ENCODE peak calls at places on chromosomes 2 and 18, in nine cellular contexts. F is caudate nucleus; A is CD4-positive, alpha-beta T cell; W is CD8-positive, alpha-beta T cell; C is fibroblast of lung; Y is upper lobe of right lung; J is IMR-90; D is right cardiac atrium; K is mesenchymal stem cell. R is an unnamed sample.
A peak's percentile ranks its signal among the peaks of the same experiment; 100 is the strongest.

GRCh38 chr18:56120781-56121180 is 517.6 kb downstream of the TXNL1 start:
- DNase-seq in F (no peak), A (no peak), W (no peak), C (no peak), Y (no peak), J (no peak), D (no peak), K (no peak), R (no peak)

GRCh38 chr2:128563348-128563687 is 244.7 kb upstream of the HS6ST1 start:
- DNase-seq in F (no peak), A (no peak), W (no peak), C (peak; percentile 95), Y (no peak), J (peak; percentile 98), D (peak; percentile 87), K (peak; percentile 67), R (peak; percentile 84)

GRCh38 chr18:65206551-65207260 is 544.1 kb upstream of the CDH7 start:
- DNase-seq in F (no peak), A (no peak), W (no peak), C (no peak), Y (no peak), J (no peak), D (no peak), K (no peak), R (no peak)

GRCh38 chr2:16261791-16262190 is 321.4 kb downstream of the MYCN start:
- DNase-seq in F (no peak), A (no peak), W (no peak), C (no peak), Y (no peak), J (no peak), D (no peak), K (no peak), R (no peak)

GRCh38 chr2:191318729-191319078 is 73.5 kb downstream of the MYO1B start:
- DNase-seq in F (no peak), A (no peak), W (no peak), C (peak; percentile 83), Y (no peak), J (peak; percentile 85), D (no peak), K (peak; percentile 86), R (no peak)

GRCh38 chr2:52821631-52822030 is 946.0 kb upstream of the CHAC2 start:
- DNase-seq in F (no peak), A (no peak), W (no peak), C (no peak), Y (no peak), J (peak; percentile 3), D (no peak), K (peak; percentile 1), R (no peak)

GRCh38 chr2:218992703-218993344 is 398 bp downstream of the CRYBA2 start:
- DNase-seq in F (no peak), A (no peak), W (no peak), C (no peak), Y (peak; percentile 66), J (no peak), D (no peak), K (no peak), R (no peak)

GRCh38 chr2:54438271-54438670 is 17.9 kb upstream of the SPTBN1 start:
- DNase-seq in F (no peak), A (no peak), W (no peak), C (peak; percentile 34), Y (no peak), J (no peak), D (peak; percentile 82), K (no peak), R (no peak)

GRCh38 chr2:46315103-46315890 is 18.1 kb downstream of the EPAS1 start:
- DNase-seq in F (no peak), A (no peak), W (no peak), C (peak; percentile 95), Y (peak; percentile 89), J (peak; percentile 95), D (peak; percentile 95), K (peak; percentile 98), R (peak; percentile 98)

GRCh38 chr18:22348521-22349316 is 69.0 kb downstream of the CTAGE1 start:
- DNase-seq in F (no peak), A (no peak), W (no peak), C (peak; percentile 57), Y (peak; percentile 87), J (peak; percentile 42), D (peak; percentile 92), K (peak; percentile 53), R (peak; percentile 89)

GRCh38 chr2:222646008-222646407 is 9.9 kb downstream of the FARSB start:
- DNase-seq in F (no peak), A (no peak), W (no peak), C (no peak), Y (no peak), J (no peak), D (no peak), K (no peak), R (no peak)
- H3K27ac ChIP-seq in F (no peak overlapping the region), A (no peak overlapping the region), W (no peak overlapping the region), C (no peak overlapping the region), Y (no peak overlapping the region), J (no peak overlapping the region), D (no peak overlapping the region), K (no peak overlapping the region), R (no peak overlapping the region)

DNA sequence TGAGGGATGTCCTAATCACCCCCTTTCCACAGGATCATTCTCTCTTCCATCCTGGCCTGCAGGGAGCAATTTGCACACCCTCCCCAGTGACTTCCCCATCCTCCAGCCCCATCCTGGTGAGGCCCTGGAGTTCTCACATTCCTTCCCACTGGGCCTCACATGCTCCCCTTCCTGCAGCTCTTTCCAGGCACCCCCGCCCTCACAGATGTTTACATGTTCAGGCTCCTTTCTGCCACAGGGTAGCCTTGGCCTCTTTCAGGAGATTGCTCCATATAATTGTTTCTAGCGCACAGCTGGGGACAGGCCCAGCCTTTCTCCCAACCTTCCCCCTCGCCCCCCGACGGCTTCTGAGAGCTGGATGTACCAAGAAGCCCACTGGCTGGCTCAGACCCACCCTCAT is 288.4 kb upstream of the TRIB2 start:
- DNase-seq in F (no peak), A (no peak), W (no peak), C (peak; percentile 90), Y (no peak), J (peak; percentile 53), D (no peak), K (peak; percentile 70), R (no peak)
- H3K27ac ChIP-seq in F (no peak overlapping the region), A (no peak overlapping the region), W (no peak overlapping the region), C (no peak overlapping the region), Y (no peak overlapping the region), J (peak overlapping the region; percentile 89), D (no peak overlapping the region), K (peak overlapping the region; percentile 50), R (no peak overlapping the region)

GRCh38 chr18:33755918-33756590 is 178.0 kb downstream of the ASXL3 start:
- DNase-seq in F (no peak), A (no peak), W (no peak), C (peak; percentile 98), Y (no peak), J (peak; percentile 93), D (no peak), K (peak; percentile 93), R (peak; percentile 60)
- H3K27ac ChIP-seq in F (no peak overlapping the region), A (no peak overlapping the region), W (no peak overlapping the region), C (peak overlapping the region; percentile 48), Y (no peak overlapping the region), J (peak overlapping the region; percentile 55), D (no peak overlapping the region), K (peak overlapping the region; percentile 68), R (no peak overlapping the region)

GRCh38 chr2:156434461-156435291 is 1.5 kb upstream of the GPD2 start:
- DNase-seq in F (no peak), A (no peak), W (peak; percentile 4), C (no peak), Y (no peak), J (peak; percentile 32), D (no peak), K (no peak), R (no peak)
- H3K27ac ChIP-seq in F (peak overlapping the region; percentile 96), A (peak overlapping the region; percentile 32), W (no peak overlapping the region), C (peak overlapping the region; percentile 95), Y (peak overlapping the region; percentile 99), J (peak overlapping the region; percentile 96), D (peak overlapping the region; percentile 88), K (peak overlapping the region; percentile 98), R (peak overlapping the region; percentile 96)

GRCh38 chr2:72143441-72144356 is 4.0 kb downstream of the CYP26B1 start:
- DNase-seq in F (no peak), A (no peak), W (no peak), C (no peak), Y (peak; percentile 58), J (no peak), D (peak; percentile 75), K (peak; percentile 32), R (peak; percentile 62)
- H3K27ac ChIP-seq in F (no peak overlapping the region), A (no peak overlapping the region), W (no peak overlapping the region), C (no peak overlapping the region), Y (no peak overlapping the region), J (no peak overlapping the region), D (no peak overlapping the region), K (no peak overlapping the region), R (peak overlapping the region; percentile 62)

GRCh38 chr2:159168707-159169106 is 117.8 kb downstream of the WDSUB1 start:
- DNase-seq in F (no peak), A (no peak), W (no peak), C (peak; percentile 16), Y (no peak), J (peak; percentile 29), D (no peak), K (peak; percentile 29), R (no peak)
- H3K27ac ChIP-seq in F (no peak overlapping the region), A (no peak overlapping the region), W (no peak overlapping the region), C (no peak overlapping the region), Y (no peak overlapping the region), J (no peak overlapping the region), D (no peak overlapping the region), K (no peak overlapping the region), R (no peak overlapping the region)

GRCh38 chr2:64595397-64596160 is 58.1 kb downstream of the SERTAD2 start:
- DNase-seq in F (no peak), A (no peak), W (no peak), C (peak; percentile 62), Y (no peak), J (peak; percentile 17), D (no peak), K (peak; percentile 42), R (no peak)
- H3K27ac ChIP-seq in F (no peak overlapping the region), A (no peak overlapping the region), W (no peak overlapping the region), C (no peak overlapping the region), Y (no peak overlapping the region), J (no peak overlapping the region), D (no peak overlapping the region), K (no peak overlapping the region), R (no peak overlapping the region)

GRCh38 chr18:2874765-2875164 is 28.0 kb downstream of the EMILIN2 start:
- DNase-seq in F (no peak), A (no peak), W (no peak), C (no peak), Y (no peak), J (no peak), D (no peak), K (no peak), R (no peak)
- H3K27ac ChIP-seq in F (no peak overlapping the region), A (no peak overlapping the region), W (no peak overlapping the region), C (peak overlapping the region; percentile 23), Y (no peak overlapping the region), J (no peak overlapping the region), D (no peak overlapping the region), K (no peak overlapping the region), R (peak overlapping the region; percentile 24)

R was measured in right atrium auricular region.